ENCODE peak calls at places on chromosomes 7 and 10, in ten cellular contexts. I, Y, V, G, X, O, Z, L, W and D are unnamed samples.

GRCh38 chr7:93016085-93016471 is 101.7 kb downstream of the SAMD9 start:
- DNase-seq in I (no peak), G (no peak), O (no peak), L (no peak), Z (no peak), Y (peak; percentile 84), X (peak; percentile 42), V (no peak), W (no peak), D (no peak)

GRCh38 chr7:84159435-84159834 is 35.2 kb downstream of the SEMA3A start:
- DNase-seq in W (peak; percentile 10), I (no peak), V (no peak), X (no peak), O (no peak), Y (no peak), G (no peak), Z (no peak), L (no peak), D (no peak)

GRCh38 chr10:4344544-4344994 is 481.4 kb upstream of the AKR1E2 start:
- DNase-seq in Z (no peak), G (peak; percentile 93), L (no peak), Y (no peak), V (no peak), W (no peak), X (peak; percentile 100), O (no peak), I (peak; percentile 46), D (no peak)

GRCh38 chr10:72173267-72173634 is 42.6 kb upstream of the ANAPC16 start:
- DNase-seq in O (no peak), G (no peak), X (no peak), Y (no peak), W (no peak), V (no peak), Z (no peak), L (no peak), I (no peak), D (peak; percentile 11)

GRCh38 chr7:127872122-127872521 is 159.1 kb downstream of the LRRC4 start:
- DNase-seq in L (no peak), X (no peak), W (no peak), Y (no peak), Z (no peak), O (no peak), V (no peak), I (no peak), G (no peak), D (no peak)

GRCh38 chr10:71963351-71963755 is 842 bp upstream of the CHST3 start:
- DNase-seq in I (peak; percentile 35), Z (no peak), L (no peak), O (no peak), V (no peak), X (no peak), W (no peak), Y (no peak), G (no peak), D (no peak)

GRCh38 chr7:151817981-151818673 is 58.8 kb downstream of the PRKAG2 start:
- DNase-seq in O (no peak), Z (no peak), X (no peak), L (no peak), G (no peak), Y (no peak), I (no peak), V (no peak), W (no peak), D (no peak)

GRCh38 chr10:4316166-4316810 is 509.7 kb upstream of the AKR1E2 start:
- DNase-seq in L (no peak), G (peak; percentile 93), I (no peak), W (no peak), O (no peak), V (no peak), Z (no peak), Y (no peak), X (peak; percentile 95), D (no peak)

GRCh38 chr7:103632972-103633371 is 187.0 kb upstream of the SLC26A5 start:
- DNase-seq in O (no peak), I (no peak), X (peak; percentile 68), Y (no peak), W (no peak), Z (no peak), L (no peak), G (no peak), V (no peak), D (no peak)

GRCh38 chr7:8068892-8069686 is 100.5 kb downstream of the GLCCI1 start:
- DNase-seq in Y (no peak), X (no peak), I (peak; percentile 44), W (no peak), O (no peak), G (no peak), Z (no peak), V (no peak), L (no peak), D (no peak)

GRCh38 chr7:341841-342638 is 52.1 kb downstream of the FOXL3 start:
- DNase-seq in W (no peak), O (no peak), V (no peak), G (no peak), Z (no peak), I (no peak), Y (no peak), L (no peak), X (no peak), D (no peak)

GRCh38 chr7:135111379-135111778 is 36.5 kb upstream of the TMEM140 start:
- DNase-seq in Z (no peak), Y (no peak), W (no peak), G (no peak), X (no peak), O (no peak), I (no peak), V (no peak), L (no peak), D (no peak)

GRCh38 chr10:31262672-31263071 is 56.3 kb upstream of the ZEB1 start:
- DNase-seq in Y (no peak), Z (no peak), W (no peak), L (no peak), I (no peak), V (no peak), X (peak; percentile 76), G (no peak), O (no peak), D (no peak)

GRCh38 chr10:131997366-131998049 is 15.8 kb upstream of the BNIP3 start:
- DNase-seq in Z (no peak), W (no peak), Y (no peak), O (no peak), G (peak; percentile 10), X (peak; percentile 44), L (no peak), I (peak; percentile 68), V (no peak), D (no peak)

GRCh38 chr10:31353574-31353973 is 34.6 kb downstream of the ZEB1 start:
- DNase-seq in Z (no peak), O (no peak), V (no peak), I (peak; percentile 7), X (peak; percentile 88), G (peak; percentile 51), W (no peak), Y (peak; percentile 10), L (no peak), D (no peak)

GRCh38 chr7:141073641-141074161 is at the start of gene TMEM178B:
- DNase-seq in Z (no peak), Y (no peak), O (no peak), X (no peak), L (no peak), W (peak; percentile 39), V (no peak), G (no peak), I (peak; percentile 68), D (peak; percentile 60)

GRCh38 chr10:78255796-78256638 is 222.4 kb downstream of the RPS24 start:
- DNase-seq in L (peak; percentile 59), I (no peak), V (no peak), G (peak; percentile 95), Y (no peak), W (no peak), O (peak; percentile 77), Z (no peak), X (peak; percentile 99), D (no peak)

GRCh38 chr7:126700807-126701604 is 551.7 kb downstream of the GRM8 start:
- DNase-seq in Z (no peak), Y (peak; percentile 96), L (peak; percentile 83), I (peak; percentile 62), V (no peak), G (peak; percentile 94), W (peak; percentile 52), X (peak; percentile 97), O (peak; percentile 85), D (no peak)

GRCh38 chr7:139548302-139549028 is 25.0 kb downstream of the CLEC2L start:
- DNase-seq in Y (no peak), L (no peak), O (no peak), Z (no peak), I (no peak), W (no peak), X (no peak), G (no peak), V (no peak), D (no peak)

GRCh38 chr10:123766761-123767160 is 100.6 kb downstream of the GPR26 start:
- DNase-seq in G (no peak), O (no peak), V (no peak), Y (no peak), X (no peak), L (no peak), W (no peak), Z (no peak), I (no peak), D (no peak)

GRCh38 chr7:23058412-23059096 is 44.6 kb upstream of the HYCC1 start:
- DNase-seq in W (no peak), Y (no peak), G (no peak), Z (no peak), V (no peak), O (no peak), X (no peak), I (no peak), L (no peak), D (no peak)

GRCh38 chr10:62048919-62049636 is 147.6 kb downstream of the ARID5B start:
- DNase-seq in Y (no peak), G (peak; percentile 97), Z (peak; percentile 57), W (no peak), X (peak; percentile 99), I (peak; percentile 85), O (no peak), V (peak; percentile 24), L (peak; percentile 48), D (peak; percentile 71)

GRCh38 chr7:56079450-56080185 is 13.1 kb downstream of the PHKG1 start:
- DNase-seq in G (no peak), I (peak; percentile 59), X (peak; percentile 73), W (peak; percentile 90), L (no peak), Y (no peak), O (no peak), Z (no peak), V (no peak), D (no peak)

GRCh38 chr10:68560916-68561691 is 967 bp downstream of the TET1 start:
- DNase-seq in W (peak; percentile 5), I (peak; percentile 69), O (no peak), L (peak; percentile 82), V (no peak), G (no peak), X (peak; percentile 34), Y (no peak), Z (no peak), D (peak; percentile 61)